ENCODE peak calls at places on chromosomes 16 and 17, in seven cellular contexts. T is upper lobe of left lung, J is stomach, F is tibial nerve, I is A549, G is K562, D is suprapubic skin. K is an unnamed sample.
A peak's percentile ranks its signal among the peaks of the same experiment; 100 is the strongest.

GRCh38 chr16:26316683-26317464 is 625.1 kb downstream of the HS3ST4 start:
- DNase-seq in G (no peak), F (no peak), J (no peak), D (no peak), T (no peak), I (no peak), K (no peak)

GRCh38 chr17:48871551-48872351 is 20.8 kb upstream of the ATP5MC1 start:
- DNase-seq in D (no peak), I (peak; percentile 85), F (peak; percentile 32), G (peak; percentile 25), T (no peak), J (peak; percentile 79), K (peak; percentile 86)

GRCh38 chr16:20612551-20613470 is 36.6 kb upstream of the ACSM2B start:
- DNase-seq in T (no peak), F (no peak), J (peak; percentile 56), G (no peak), I (no peak), D (no peak), K (no peak)

GRCh38 chr17:70327723-70328122 is 158.4 kb downstream of the KCNJ2 start:
- DNase-seq in G (no peak), F (no peak), D (no peak), T (no peak), I (no peak), J (no peak), K (no peak)

GRCh38 chr17:43832168-43832975 is 574 bp downstream of the MPP3 start:
- DNase-seq in I (peak; percentile 92), F (no peak), J (peak; percentile 69), D (peak; percentile 76), G (no peak), T (peak; percentile 93), K (peak; percentile 62)

GRCh38 chr16:228917-229730 is at the start of gene LUC7L:
- DNase-seq in J (peak; percentile 87), I (peak; percentile 90), D (peak; percentile 90), G (peak; percentile 96), T (peak; percentile 97), F (peak; percentile 75), K (peak; percentile 90)

GRCh38 chr16:31453255-31454204 is 5.8 kb upstream of the ARMC5 start:
- DNase-seq in D (peak; percentile 81), F (no peak), T (no peak), J (no peak), I (no peak), G (peak; percentile 40), K (peak; percentile 65)

GRCh38 chr17:49469831-49470568 is 25.1 kb upstream of the NGFR start:
- DNase-seq in G (no peak), F (no peak), T (peak; percentile 77), D (no peak), I (no peak), J (no peak), K (no peak)

GRCh38 chr17:64599187-64599676 is 62.9 kb downstream of the SMURF2 start:
- DNase-seq in D (no peak), J (peak; percentile 32), T (no peak), G (peak; percentile 30), I (no peak), F (no peak), K (peak; percentile 29)

GRCh38 chr17:47751471-47751870 is 18.4 kb downstream of the TBX21 start:
- DNase-seq in G (no peak), T (no peak), D (no peak), I (no peak), J (no peak), F (no peak), K (no peak)

DNA sequence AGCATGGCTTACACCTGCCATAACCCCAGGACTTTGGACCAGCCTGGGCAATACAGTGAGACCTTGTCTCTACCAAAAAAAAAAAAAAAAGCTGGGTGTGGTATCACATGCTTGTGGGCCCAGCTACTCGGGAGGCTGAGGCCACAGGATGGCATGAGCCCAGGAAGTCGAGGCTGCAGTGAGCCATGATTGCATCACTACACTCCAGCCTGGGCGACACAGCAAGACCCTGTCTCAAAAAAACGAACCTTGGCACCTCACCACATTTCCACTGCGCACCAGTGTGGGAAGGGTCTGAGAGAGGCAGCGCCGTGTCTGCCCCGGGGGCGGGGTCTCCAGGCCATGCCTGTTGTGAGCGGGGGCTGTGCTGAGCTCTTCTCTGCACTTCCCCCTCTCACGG is 6.3 kb downstream of the ACSF3 start:
- DNase-seq in I (no peak), F (no peak), J (no peak), D (no peak), T (peak; percentile 55), G (no peak), K (peak; percentile 74)
- H3K9me3 ChIP-seq in I (no peaks in the 10 kb centered on the region), F (no peaks in the 10 kb centered on the region), J (no peaks in the 10 kb centered on the region), D (no peaks in the 10 kb centered on the region), T (no peaks in the 10 kb centered on the region), G (no peaks in the 10 kb centered on the region), K (no peaks in the 10 kb centered on the region)

GRCh38 chr16:53123753-53124152 is 69.0 kb downstream of the CHD9 start:
- DNase-seq in I (no peak), F (no peak), T (no peak), D (no peak), J (no peak), G (no peak), K (no peak)
- TF ChIP-seq EP300 in I (no peak), F (no peak), T (no peak), D (no peak), J (no peak), G (no peak), K (no peak)

GRCh38 chr17:79826210-79826680 is 13.0 kb downstream of the CBX4 start:
- DNase-seq in D (no peak), T (no peak), J (no peak), F (no peak), I (no peak), G (peak; percentile 48), K (no peak)
- H3K4me1 ChIP-seq in D (peaks cover 7% of the 10 kb centered on the region), T (peaks cover 26% of the 10 kb centered on the region), J (peaks cover 32% of the 10 kb centered on the region), F (peaks cover 10% of the 10 kb centered on the region), I (peaks cover 26% of the 10 kb centered on the region), G (peaks cover 76% of the 10 kb centered on the region), K (peaks cover 9% of the 10 kb centered on the region)

DNA sequence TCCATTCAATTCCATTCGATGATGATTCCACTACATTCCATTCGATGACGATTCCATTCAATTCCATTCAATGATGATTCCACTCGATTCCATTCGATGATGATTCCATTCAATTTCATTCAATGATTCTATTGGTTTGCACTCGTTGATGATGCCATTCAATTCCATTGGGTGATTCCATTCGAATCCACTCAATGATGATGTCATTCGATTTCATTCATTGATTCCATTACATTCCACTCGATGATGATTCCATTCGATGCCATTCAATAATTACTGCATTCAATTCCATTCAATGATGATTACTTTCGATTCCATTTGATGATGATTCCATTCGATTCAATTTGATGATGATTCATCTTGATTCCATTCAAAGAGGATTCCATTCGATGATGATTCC is 1299.4 kb downstream of the TP53TG3F start:
- DNase-seq in T (no peak), G (no peak), J (no peak), D (no peak), I (no peak), F (no peak), K (no peak)
- H3K9me3 ChIP-seq in T (no peaks in the 10 kb centered on the region), G (no peaks in the 10 kb centered on the region), J (no peaks in the 10 kb centered on the region), D (peaks cover 49% of the 10 kb centered on the region), I (peaks cover 3% of the 10 kb centered on the region), F (peaks cover 33% of the 10 kb centered on the region), K (peaks cover 5% of the 10 kb centered on the region)

DNA sequence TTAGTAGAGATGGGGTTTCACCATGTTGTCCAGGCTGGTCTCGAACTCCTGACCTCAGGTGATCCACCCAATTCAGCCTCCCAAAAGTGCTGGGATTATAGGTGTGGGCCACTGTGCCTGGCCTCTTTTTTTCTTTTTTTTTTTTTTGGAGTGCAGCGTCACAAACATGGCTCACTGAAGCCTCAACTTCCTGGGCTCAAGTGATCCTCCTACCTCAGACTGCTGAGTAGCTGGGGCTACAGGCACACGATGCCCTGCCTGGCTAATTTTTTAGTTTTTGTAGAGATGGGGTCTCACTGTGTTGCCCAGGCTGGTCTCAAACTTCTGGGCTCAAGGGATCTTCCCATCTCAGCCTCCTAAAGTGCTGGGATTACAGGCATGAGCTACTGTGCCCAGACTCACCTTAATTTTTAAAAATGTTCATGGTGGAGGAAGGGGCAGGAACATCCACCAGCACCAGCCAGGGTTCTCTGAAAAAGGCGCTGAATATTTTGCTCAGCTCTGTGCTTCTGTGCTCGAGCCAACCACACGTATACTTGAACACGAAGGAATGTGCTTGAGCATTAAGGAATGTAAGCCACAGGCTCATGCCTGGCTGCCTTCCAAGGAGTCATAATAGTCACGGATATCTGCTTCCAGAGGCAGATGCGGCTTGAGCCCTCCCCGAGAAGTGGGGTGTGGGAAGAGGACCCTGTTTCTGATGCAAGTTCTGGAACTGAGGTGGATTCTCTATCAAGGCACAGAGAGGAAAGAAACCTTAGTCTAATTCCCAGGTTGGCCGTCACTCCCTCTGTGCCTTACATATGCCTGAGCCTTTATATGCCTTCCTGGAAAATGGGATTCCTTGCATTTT is 65.5 kb upstream of the CREBBP start:
- DNase-seq in F (no peak), J (peak; percentile 60), I (peak; percentile 60), G (no peak), T (no peak), D (peak; percentile 20), K (peak; percentile 45)
- TF ChIP-seq EP300 in F (no peak), J (no peak), I (no peak), G (no peak), T (no peak), D (no peak), K (no peak)

DNA sequence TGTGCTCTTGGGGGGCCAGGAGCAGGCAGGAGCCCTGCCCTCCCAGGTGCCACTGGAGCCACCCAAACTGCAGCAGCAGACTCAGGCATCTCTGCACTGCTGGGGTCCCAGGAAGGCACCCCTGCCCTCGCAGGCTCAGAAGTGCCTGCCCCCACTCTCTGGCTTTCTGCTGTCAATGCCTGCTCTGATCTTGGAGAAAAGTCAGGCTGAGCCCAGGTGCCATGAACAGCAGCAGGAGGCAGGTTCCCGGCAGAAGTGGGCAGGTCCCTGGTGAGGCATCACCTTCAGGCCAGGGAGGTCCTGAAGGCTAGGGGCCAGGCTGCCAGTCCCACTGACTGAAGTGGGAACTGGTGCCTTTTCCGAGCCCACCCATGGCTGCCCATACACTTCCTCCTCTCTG is 106.5 kb downstream of the MGAT5B start:
- DNase-seq in F (no peak), D (no peak), I (no peak), G (no peak), T (no peak), J (no peak), K (no peak)
- H3K4me1 ChIP-seq in F (peaks cover under 1% of the 10 kb centered on the region), D (peaks cover 4% of the 10 kb centered on the region), I (peaks cover 5% of the 10 kb centered on the region), G (no peaks in the 10 kb centered on the region), T (peaks cover 4% of the 10 kb centered on the region), J (peaks cover 3% of the 10 kb centered on the region), K (no peaks in the 10 kb centered on the region)

DNA sequence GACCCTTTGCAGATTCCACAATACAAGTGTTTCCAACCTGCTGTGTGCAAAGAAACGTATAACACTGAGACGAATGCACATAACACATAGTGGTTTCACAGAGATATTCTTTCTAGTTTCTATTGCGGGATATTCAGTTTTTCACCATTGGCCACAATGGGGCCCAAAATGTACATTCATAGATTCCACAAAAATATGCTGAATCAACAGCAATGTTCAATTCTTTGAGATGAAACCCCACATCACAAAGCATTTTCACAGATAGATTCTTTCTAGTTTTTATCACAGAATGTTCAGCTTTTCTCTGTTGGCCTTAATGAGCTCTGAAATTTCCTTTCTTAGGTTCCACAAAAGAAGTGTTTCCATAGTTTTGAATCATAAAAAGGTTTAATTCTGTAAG is 2472.3 kb downstream of the TP53TG3F start:
- DNase-seq in J (no peak), G (no peak), F (no peak), T (no peak), I (no peak), D (no peak), K (no peak)
- H3K9me3 ChIP-seq in J (no peaks in the 10 kb centered on the region), G (no peaks in the 10 kb centered on the region), F (peaks cover 4% of the 10 kb centered on the region), T (no peaks in the 10 kb centered on the region), I (peaks cover 4% of the 10 kb centered on the region), D (peaks cover 27% of the 10 kb centered on the region), K (peaks cover 41% of the 10 kb centered on the region)

GRCh38 chr17:55161935-55162555 is 102.7 kb upstream of the HLF start:
- DNase-seq in I (peak; percentile 13), D (no peak), T (no peak), F (no peak), G (no peak), J (no peak), K (no peak)
- TF ChIP-seq EP300 in I (no peak), D (no peak), T (no peak), F (no peak), G (no peak), J (no peak), K (no peak)

K was measured in transverse colon.